ENCODE peak calls at places on chromosomes 7 and 10, in four cellular contexts. One of them, this sample, is unnamed.

GRCh38 chr7:75567948-75568595 is 76.0 kb downstream of the SPDYE5 start:
- DNase-seq in right lobe of liver: no peak
- DNase-seq in cardiac fibroblast: no peak
- DNase-seq in transverse colon: no peak
- DNase-seq in this sample: no peak

GRCh38 chr10:99329238-99329890 is at the start of gene CNNM1:
- DNase-seq in right lobe of liver: peak
- DNase-seq in cardiac fibroblast: peak
- DNase-seq in transverse colon: no peak
- DNase-seq in this sample: no peak

GRCh38 chr10:52486840-52487611 is 172.9 kb downstream of the DKK1 start:
- DNase-seq in right lobe of liver: no peak
- DNase-seq in cardiac fibroblast: peak
- DNase-seq in transverse colon: no peak
- DNase-seq in this sample: peak

GRCh38 chr10:93363891-93364648 is 118.1 kb downstream of the MYOF start:
- DNase-seq in right lobe of liver: peak
- DNase-seq in cardiac fibroblast: no peak
- DNase-seq in transverse colon: no peak
- DNase-seq in this sample: no peak

GRCh38 chr10:23345861-23346260 is 1.3 kb upstream of the C10orf67 start:
- DNase-seq in right lobe of liver: no peak
- DNase-seq in cardiac fibroblast: peak
- DNase-seq in transverse colon: no peak
- DNase-seq in this sample: peak

GRCh38 chr10:102421645-102422585 is 1.3 kb downstream of the FBXL15 start:
- DNase-seq in right lobe of liver: peak
- DNase-seq in cardiac fibroblast: no peak
- DNase-seq in transverse colon: peak
- DNase-seq in this sample: peak

GRCh38 chr10:96512997-96513685 is 585 bp downstream of the TLL2 start:
- DNase-seq in right lobe of liver: peak
- DNase-seq in cardiac fibroblast: peak
- DNase-seq in transverse colon: no peak
- DNase-seq in this sample: peak

GRCh38 chr7:102044984-102045673 is 227.7 kb downstream of the CUX1 start:
- DNase-seq in right lobe of liver: no peak
- DNase-seq in cardiac fibroblast: peak
- DNase-seq in transverse colon: no peak
- DNase-seq in this sample: peak

GRCh38 chr10:23742368-23742767 is 303.5 kb downstream of the OTUD1 start:
- DNase-seq in right lobe of liver: no peak
- DNase-seq in cardiac fibroblast: no peak
- DNase-seq in transverse colon: no peak
- DNase-seq in this sample: no peak

GRCh38 chr10:35752469-35753450 is 110.7 kb upstream of the FZD8 start:
- DNase-seq in right lobe of liver: no peak
- DNase-seq in cardiac fibroblast: peak
- DNase-seq in transverse colon: no peak
- DNase-seq in this sample: peak

GRCh38 chr10:3946234-3947229 is 161.5 kb upstream of the KLF6 start:
- DNase-seq in right lobe of liver: no peak
- DNase-seq in cardiac fibroblast: no peak
- DNase-seq in transverse colon: no peak
- DNase-seq in this sample: no peak

GRCh38 chr7:124208642-124209041 is 175.8 kb upstream of the TMEM229A start:
- DNase-seq in right lobe of liver: no peak
- DNase-seq in cardiac fibroblast: no peak
- DNase-seq in transverse colon: no peak
- DNase-seq in this sample: no peak

GRCh38 chr7:91457208-91457607 is 193.0 kb downstream of the FZD1 start:
- DNase-seq in right lobe of liver: no peak
- DNase-seq in cardiac fibroblast: peak
- DNase-seq in transverse colon: no peak
- DNase-seq in this sample: no peak

GRCh38 chr7:82562716-82563404 is 119.3 kb upstream of the CACNA2D1 start:
- DNase-seq in right lobe of liver: no peak
- DNase-seq in cardiac fibroblast: peak
- DNase-seq in transverse colon: no peak
- DNase-seq in this sample: peak

GRCh38 chr7:76316984-76317781 is 14.7 kb downstream of the HSPB1 start:
- DNase-seq in right lobe of liver: no peak
- DNase-seq in cardiac fibroblast: no peak
- DNase-seq in transverse colon: no peak
- DNase-seq in this sample: no peak

GRCh38 chr7:45646207-45646821 is 72.1 kb downstream of the ADCY1 start:
- DNase-seq in right lobe of liver: no peak
- DNase-seq in cardiac fibroblast: no peak
- DNase-seq in transverse colon: no peak
- DNase-seq in this sample: no peak

GRCh38 chr10:112346774-112347173 is 27.1 kb upstream of the ACSL5 start:
- DNase-seq in right lobe of liver: no peak
- DNase-seq in cardiac fibroblast: no peak
- DNase-seq in transverse colon: no peak
- DNase-seq in this sample: no peak

GRCh38 chr7:36653671-36654355 is 70.5 kb downstream of the AOAH start:
- DNase-seq in right lobe of liver: no peak
- DNase-seq in cardiac fibroblast: no peak
- DNase-seq in transverse colon: no peak
- DNase-seq in this sample: no peak

GRCh38 chr10:76160758-76161555 is 729.5 kb downstream of the LRMDA start:
- DNase-seq in right lobe of liver: no peak
- DNase-seq in cardiac fibroblast: no peak
- DNase-seq in transverse colon: no peak
- DNase-seq in this sample: no peak

GRCh38 chr10:95909591-95909990 is 1.8 kb downstream of the CC2D2B start:
- DNase-seq in right lobe of liver: no peak
- DNase-seq in cardiac fibroblast: no peak
- DNase-seq in transverse colon: no peak
- DNase-seq in this sample: no peak

GRCh38 chr10:118423800-118424479 is 81.8 kb upstream of the FAM204A start:
- DNase-seq in right lobe of liver: peak
- DNase-seq in cardiac fibroblast: peak
- DNase-seq in transverse colon: peak
- DNase-seq in this sample: peak

GRCh38 chr10:117137031-117137910 is 799 bp downstream of the VAX1 start:
- DNase-seq in right lobe of liver: peak
- DNase-seq in cardiac fibroblast: peak
- DNase-seq in transverse colon: no peak
- DNase-seq in this sample: peak

GRCh38 chr10:71234970-71235681 is 22.8 kb downstream of the UNC5B start:
- DNase-seq in right lobe of liver: no peak
- DNase-seq in cardiac fibroblast: peak
- DNase-seq in transverse colon: no peak
- DNase-seq in this sample: peak

GRCh38 chr7:67402280-67402679 is 405.6 kb downstream of the TYW1 start:
- DNase-seq in right lobe of liver: no peak
- DNase-seq in cardiac fibroblast: no peak
- DNase-seq in transverse colon: no peak
- DNase-seq in this sample: no peak

GRCh38 chr7:127798023-127798422 is 146.0 kb downstream of the SND1 start:
- DNase-seq in right lobe of liver: no peak
- DNase-seq in cardiac fibroblast: peak
- DNase-seq in transverse colon: no peak
- DNase-seq in this sample: peak

GRCh38 chr7:35758421-35758820 is 42.4 kb upstream of the SEPTIN7 start:
- DNase-seq in right lobe of liver: no peak
- DNase-seq in cardiac fibroblast: peak
- DNase-seq in transverse colon: no peak
- DNase-seq in this sample: no peak

GRCh38 chr7:35255909-35256876 is 2.3 kb upstream of the TBX20 start:
- DNase-seq in right lobe of liver: no peak
- DNase-seq in cardiac fibroblast: peak
- DNase-seq in transverse colon: no peak
- DNase-seq in this sample: no peak

GRCh38 chr10:96500050-96500449 is 13.7 kb downstream of the TLL2 start:
- DNase-seq in right lobe of liver: no peak
- DNase-seq in cardiac fibroblast: no peak
- DNase-seq in transverse colon: no peak
- DNase-seq in this sample: no peak

GRCh38 chr10:112985701-112986510 is 35.9 kb downstream of the TCF7L2 start:
- DNase-seq in right lobe of liver: no peak
- DNase-seq in cardiac fibroblast: peak
- DNase-seq in transverse colon: no peak
- DNase-seq in this sample: peak

GRCh38 chr7:157460721-157461120 is 123.9 kb downstream of the DNAJB6 start:
- DNase-seq in right lobe of liver: no peak
- DNase-seq in cardiac fibroblast: no peak
- DNase-seq in transverse colon: no peak
- DNase-seq in this sample: no peak

GRCh38 chr10:70699659-70700174 is 27.4 kb downstream of the ADAMTS14 start:
- DNase-seq in right lobe of liver: no peak
- DNase-seq in cardiac fibroblast: no peak
- DNase-seq in transverse colon: no peak
- DNase-seq in this sample: no peak

GRCh38 chr7:141361965-141362364 is 189.2 kb upstream of the AGK start:
- DNase-seq in right lobe of liver: no peak
- DNase-seq in cardiac fibroblast: no peak
- DNase-seq in transverse colon: no peak
- DNase-seq in this sample: no peak

GRCh38 chr7:128263420-128263819 is 22.3 kb downstream of the LEP start:
- DNase-seq in right lobe of liver: no peak
- DNase-seq in cardiac fibroblast: no peak
- DNase-seq in transverse colon: no peak
- DNase-seq in this sample: no peak

GRCh38 chr10:3500408-3500856 is 284.6 kb downstream of the KLF6 start:
- DNase-seq in right lobe of liver: no peak
- DNase-seq in cardiac fibroblast: peak
- DNase-seq in transverse colon: peak
- DNase-seq in this sample: peak

GRCh38 chr10:3698312-3698711 is 86.7 kb downstream of the KLF6 start:
- DNase-seq in right lobe of liver: no peak
- DNase-seq in cardiac fibroblast: no peak
- DNase-seq in transverse colon: no peak
- DNase-seq in this sample: no peak

GRCh38 chr7:140489021-140489349 is 9.7 kb upstream of the MKRN1 start:
- DNase-seq in right lobe of liver: no peak
- DNase-seq in cardiac fibroblast: no peak
- DNase-seq in transverse colon: no peak
- DNase-seq in this sample: no peak

GRCh38 chr7:142787034-142787768 is 16.4 kb downstream of the PRSS2 start:
- DNase-seq in right lobe of liver: no peak
- DNase-seq in cardiac fibroblast: no peak
- DNase-seq in transverse colon: no peak
- DNase-seq in this sample: no peak

GRCh38 chr10:77496941-77497420 is 140.6 kb downstream of the KCNMA1 start:
- DNase-seq in right lobe of liver: no peak
- DNase-seq in cardiac fibroblast: no peak
- DNase-seq in transverse colon: no peak
- DNase-seq in this sample: no peak

GRCh38 chr7:44630791-44631457 is 24.5 kb downstream of the OGDH start:
- DNase-seq in right lobe of liver: no peak
- DNase-seq in cardiac fibroblast: no peak
- DNase-seq in transverse colon: no peak
- DNase-seq in this sample: no peak

GRCh38 chr7:49187543-49188268 is 263.4 kb downstream of the CDC14C start:
- DNase-seq in right lobe of liver: no peak
- DNase-seq in cardiac fibroblast: no peak
- DNase-seq in transverse colon: no peak
- DNase-seq in this sample: no peak

GRCh38 chr7:4739528-4739992 is 35.9 kb upstream of the AP5Z1 start:
- DNase-seq in right lobe of liver: no peak
- DNase-seq in cardiac fibroblast: peak
- DNase-seq in transverse colon: no peak
- DNase-seq in this sample: peak
- TF ChIP-seq CTCF in right lobe of liver: peak
- TF ChIP-seq CTCF in cardiac fibroblast: peak
- TF ChIP-seq CTCF in transverse colon: peak
- TF ChIP-seq CTCF in this sample: peak

DNA sequence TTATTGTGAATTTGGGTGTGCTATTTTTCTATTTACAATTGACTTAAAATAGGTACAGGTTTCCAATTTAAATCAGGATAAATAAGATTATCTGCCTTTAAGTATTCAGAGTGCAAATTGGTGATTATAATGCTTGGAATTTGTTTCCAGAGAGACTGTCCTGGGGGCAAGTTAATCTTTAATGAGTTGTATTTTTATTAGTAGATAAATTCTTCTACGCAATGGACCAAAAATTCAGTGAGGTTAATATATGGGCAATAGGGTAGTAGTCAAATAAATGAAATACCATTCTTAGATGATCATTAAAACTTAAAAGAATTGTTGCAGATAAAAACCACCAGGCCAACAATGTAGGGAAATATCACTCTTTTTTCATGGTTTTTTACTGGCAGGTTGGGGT is 3.4 kb downstream of the BICC1 start:
- DNase-seq in right lobe of liver: no peak
- DNase-seq in cardiac fibroblast: no peak
- DNase-seq in transverse colon: no peak
- DNase-seq in this sample: no peak
- H3K4me3 ChIP-seq in right lobe of liver: no peak
- H3K4me3 ChIP-seq in cardiac fibroblast: peak
- H3K4me3 ChIP-seq in transverse colon: no peak
- H3K4me3 ChIP-seq in this sample: no peak

DNA sequence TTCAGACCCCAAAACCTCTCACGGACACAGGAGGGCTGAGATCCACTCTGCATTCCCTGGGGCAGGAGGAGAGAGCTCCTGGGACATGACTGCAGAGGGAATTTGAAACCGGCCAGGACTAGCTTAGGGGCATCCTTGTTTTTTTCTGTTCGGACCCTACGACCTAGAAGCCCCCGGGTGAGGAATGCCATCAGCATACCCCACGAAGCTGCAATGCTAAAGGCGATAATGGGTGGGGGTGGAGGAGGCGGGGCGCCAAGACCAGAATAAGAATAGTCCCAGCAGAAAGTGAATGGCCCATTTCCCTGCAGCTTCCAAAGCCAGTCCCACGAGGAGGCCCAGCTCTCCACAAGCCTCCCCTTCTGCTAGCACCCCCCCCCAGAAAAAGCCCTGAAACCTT is 4.0 kb downstream of the PDGFA start:
- DNase-seq in right lobe of liver: no peak
- DNase-seq in cardiac fibroblast: no peak
- DNase-seq in transverse colon: no peak
- DNase-seq in this sample: no peak
- TF ChIP-seq CTCF in right lobe of liver: no peak
- TF ChIP-seq CTCF in cardiac fibroblast: no peak
- TF ChIP-seq CTCF in transverse colon: no peak
- TF ChIP-seq CTCF in this sample: no peak

GRCh38 chr7:148964510-148965267 is 63.6 kb downstream of the PDIA4 start:
- DNase-seq in right lobe of liver: no peak
- DNase-seq in cardiac fibroblast: no peak
- DNase-seq in transverse colon: no peak
- DNase-seq in this sample: no peak

GRCh38 chr7:148962823-148963582 is 65.3 kb downstream of the PDIA4 start:
- DNase-seq in right lobe of liver: peak
- DNase-seq in cardiac fibroblast: peak
- DNase-seq in transverse colon: peak
- DNase-seq in this sample: peak

GRCh38 chr7:148963583-148964509 is 64.5 kb downstream of the PDIA4 start:
- DNase-seq in right lobe of liver: no peak
- DNase-seq in cardiac fibroblast: peak
- DNase-seq in transverse colon: peak
- DNase-seq in this sample: peak

GRCh38 chr7:148962515-148962822 is 65.8 kb downstream of the PDIA4 start:
- DNase-seq in right lobe of liver: no peak
- DNase-seq in cardiac fibroblast: no peak
- DNase-seq in transverse colon: no peak
- DNase-seq in this sample: no peak

GRCh38 chr7:148967032-148967372 is 61.3 kb downstream of the PDIA4 start:
- DNase-seq in right lobe of liver: no peak
- DNase-seq in cardiac fibroblast: no peak
- DNase-seq in transverse colon: no peak
- DNase-seq in this sample: no peak
- H3K4me3 ChIP-seq in right lobe of liver: no peak
- H3K4me3 ChIP-seq in cardiac fibroblast: no peak
- H3K4me3 ChIP-seq in transverse colon: no peak
- H3K4me3 ChIP-seq in this sample: peak